ENCODE peak calls at places on chromosomes 2 and 18, in five cellular contexts. S is tibial nerve, P is small intestine, K is aorta, O is kidney. Y is an unnamed sample. For H3K4me1 and H3K9me3, the result is how much of the 10 kb centered on the place peaks cover.

GRCh38 chr2:235623052-235623451 is 129.2 kb downstream of the AGAP1 start:
- DNase-seq in S (no peak), P (no peak), K (no peak), O (no peak), Y (no peak)

GRCh38 chr2:162327134-162327769 is 8.8 kb upstream of the IFIH1 start:
- DNase-seq in S (no peak), P (no peak), K (no peak), O (no peak), Y (no peak)

GRCh38 chr18:55401275-55401620 is 186.7 kb downstream of the TCF4 start:
- DNase-seq in S (no peak), P (no peak), K (no peak), O (no peak), Y (no peak)

GRCh38 chr2:189559579-189560272 is 20.9 kb downstream of the SLC40A1 start:
- DNase-seq in S (no peak), P (no peak), K (no peak), O (peak), Y (no peak)

GRCh38 chr2:120556908-120557307 is 178.8 kb upstream of the GLI2 start:
- DNase-seq in S (no peak), P (no peak), K (no peak), O (no peak), Y (no peak)

GRCh38 chr2:16466821-16467151 is 198.8 kb downstream of the CYRIA start:
- DNase-seq in S (no peak), P (no peak), K (no peak), O (no peak), Y (no peak)

GRCh38 chr18:63258749-63259580 is 60.6 kb downstream of the BCL2 start:
- DNase-seq in S (no peak), P (peak), K (no peak), O (no peak), Y (no peak)

GRCh38 chr18:72871091-72871490 is 3.3 kb upstream of the NETO1 start:
- DNase-seq in S (no peak), P (no peak), K (no peak), O (no peak), Y (no peak)

GRCh38 chr2:143321994-143322393 is 192.8 kb downstream of the ARHGAP15 start:
- DNase-seq in S (no peak), P (peak), K (no peak), O (no peak), Y (no peak)

GRCh38 chr2:239516286-239516953 is 115.6 kb upstream of the HDAC4 start:
- DNase-seq in S (no peak), P (no peak), K (no peak), O (peak), Y (no peak)

GRCh38 chr2:224009605-224010330 is 29.3 kb downstream of the SERPINE2 start:
- DNase-seq in S (no peak), P (peak), K (no peak), O (no peak), Y (no peak)

GRCh38 chr2:56971383-56971974 is 787.7 kb downstream of the CCDC85A start:
- DNase-seq in S (no peak), P (no peak), K (no peak), O (no peak), Y (no peak)

GRCh38 chr2:222404126-222404891 is 20.0 kb upstream of the SGPP2 start:
- DNase-seq in S (no peak), P (no peak), K (no peak), O (no peak), Y (no peak)

GRCh38 chr18:44602380-44602779 is 78.3 kb upstream of the SETBP1 start:
- DNase-seq in S (no peak), P (no peak), K (no peak), O (no peak), Y (no peak)

GRCh38 chr2:232236200-232236599 is 142.4 kb upstream of the ALPP start:
- DNase-seq in S (no peak), P (peak), K (no peak), O (no peak), Y (no peak)

GRCh38 chr2:176818653-176819052 is 393.9 kb upstream of the HNRNPA3 start:
- DNase-seq in S (no peak), P (no peak), K (no peak), O (no peak), Y (no peak)

GRCh38 chr2:3545788-3546478 is 12.2 kb downstream of the RNASEH1 start:
- DNase-seq in S (no peak), P (no peak), K (no peak), O (no peak), Y (no peak)

GRCh38 chr2:60478660-60479059 is 74.8 kb downstream of the BCL11A start:
- DNase-seq in S (no peak), P (no peak), K (no peak), O (no peak), Y (peak)

GRCh38 chr18:58996131-58996632 is 131.5 kb downstream of the ZNF532 start:
- DNase-seq in S (no peak), P (no peak), K (no peak), O (no peak), Y (no peak)

GRCh38 chr18:48958951-48959350 is 8.2 kb upstream of the SMAD7 start:
- DNase-seq in S (no peak), P (no peak), K (no peak), O (no peak), Y (no peak)
- H3K4me1 ChIP-seq in S (under half), P (under half), K (under half), O (under half), Y (under half)

DNA sequence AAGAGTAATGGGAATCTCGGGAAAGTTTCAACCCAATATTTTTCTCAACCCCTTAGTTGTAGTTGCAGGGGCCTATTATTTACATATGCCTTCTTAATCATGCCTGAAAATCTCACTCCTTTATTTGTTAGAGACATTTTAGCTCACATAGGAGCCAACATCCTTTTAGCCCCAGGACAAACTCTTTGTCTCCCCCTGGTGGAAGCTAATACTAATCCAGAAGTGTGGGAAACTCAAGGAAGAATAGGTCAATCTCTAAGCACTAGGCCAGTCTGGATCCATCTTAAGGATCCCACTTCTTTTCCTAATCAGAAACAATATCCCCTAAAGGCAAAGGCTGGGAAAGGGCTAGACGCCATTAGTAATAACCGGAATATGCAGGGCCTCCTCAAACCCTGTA is 550.9 kb upstream of the PKDCC start:
- DNase-seq in S (no peak), P (no peak), K (no peak), O (no peak), Y (no peak)
- H3K9me3 ChIP-seq in S (under half), P (under half), K (under half), O (half or more), Y (half or more)

GRCh38 chr2:21268871-21269224 is 145.1 kb downstream of the TDRD15 start:
- DNase-seq in S (no peak), P (no peak), K (no peak), O (no peak), Y (no peak)
- H3K4me1 ChIP-seq in S (under half), P (under half), K (under half), O (under half), Y (under half)

DNA sequence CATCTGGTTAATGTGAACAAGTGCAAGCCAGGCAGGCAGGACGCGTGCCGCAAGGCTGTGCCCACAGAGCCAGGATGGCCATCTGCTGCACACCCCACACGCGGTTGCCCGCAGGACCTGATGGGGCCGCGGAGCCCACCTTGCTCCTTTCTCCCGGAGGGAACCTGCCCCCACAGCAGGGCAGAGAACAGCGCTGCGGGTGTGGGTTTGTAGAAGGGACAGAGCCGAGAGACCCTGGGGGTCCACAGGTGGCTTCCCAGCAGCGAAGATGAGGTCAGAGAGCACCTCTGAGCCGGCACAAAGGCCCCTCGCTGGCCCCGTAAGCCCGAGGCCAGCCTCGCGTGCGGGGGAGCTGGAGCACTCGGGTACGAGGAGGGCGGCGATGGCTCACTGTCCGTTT is 460.8 kb upstream of the SALL3 start:
- DNase-seq in S (no peak), P (no peak), K (no peak), O (no peak), Y (no peak)
- H3K9me3 ChIP-seq in S (under half), P (under half), K (under half), O (under half), Y (under half)

GRCh38 chr2:153872311-153873061 is 764 bp downstream of the GALNT13 start:
- DNase-seq in S (no peak), P (no peak), K (peak), O (peak), Y (no peak)

GRCh38 chr2:153873062-153874048 is 1.6 kb downstream of the GALNT13 start:
- DNase-seq in S (no peak), P (no peak), K (peak), O (peak), Y (no peak)

GRCh38 chr2:153866595-153866994 is 5.1 kb upstream of the GALNT13 start:
- DNase-seq in S (no peak), P (no peak), K (no peak), O (no peak), Y (no peak)

GRCh38 chr2:153871231-153872221 is at the start of gene GALNT13:
- DNase-seq in S (no peak), P (peak), K (peak), O (peak), Y (no peak)

DNA sequence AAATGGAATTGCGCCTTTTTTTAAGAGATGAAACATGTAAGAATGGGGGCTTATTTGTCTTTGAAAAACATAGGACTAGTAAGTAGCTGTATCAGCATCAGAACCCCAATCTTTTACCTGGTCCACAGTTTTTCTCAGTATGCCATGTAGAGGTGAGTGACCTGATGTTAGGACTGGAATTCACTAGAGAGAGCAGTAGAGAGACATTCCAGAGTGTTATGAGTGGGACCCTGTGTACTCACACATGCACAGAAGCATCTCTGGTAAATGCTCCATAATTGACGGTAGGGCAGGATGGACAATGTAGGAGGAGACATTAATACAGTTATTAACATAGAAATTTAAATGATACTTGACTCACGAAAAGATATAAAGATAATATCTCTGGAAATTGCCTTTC is 1.4 kb upstream of the GALNT13 start:
- DNase-seq in S (no peak), P (peak), K (no peak), O (no peak), Y (no peak)
- H3K4me1 ChIP-seq in S (under half), P (under half), K (under half), O (under half), Y (under half)

GRCh38 chr2:95215018-95215612 is 7.8 kb downstream of the ZNF892 start:
- DNase-seq in S (no peak), P (no peak), K (no peak), O (no peak), Y (no peak)
- H3K9me3 ChIP-seq in S (under half), P (under half), K (under half), O (half or more), Y (half or more)